ENCODE peak calls at places on chromosomes 11 and 22, in five cellular contexts. L is CD8-positive, alpha-beta memory T cell; X is pancreas; Q is GM23338; G is naive thymus-derived CD4-positive, alpha-beta T cell. E is an unnamed sample.
A peak's percentile ranks its signal among the peaks of the same experiment; 100 is the strongest.

GRCh38 chr11:63917685-63918523 is 940 bp upstream of the RCOR2 start:
- DNase-seq in G (peak; percentile 40), L (peak; percentile 67), X (peak; percentile 82), Q (peak; percentile 94), E (peak; percentile 60)

GRCh38 chr22:18091916-18092526 is 14.2 kb downstream of the PEX26 start:
- DNase-seq in L (peak; percentile 66), X (peak; percentile 80), G (no peak), Q (no peak), E (peak; percentile 77)

GRCh38 chr11:73632996-73633395 is 13.4 kb upstream of the PLEKHB1 start:
- DNase-seq in Q (no peak), X (no peak), G (no peak), L (no peak), E (no peak)

GRCh38 chr11:29448246-29448877 is 568.5 kb downstream of the KCNA4 start:
- DNase-seq in X (no peak), L (no peak), G (no peak), Q (peak; percentile 57), E (no peak)

GRCh38 chr22:47091241-47091691 is 328.8 kb downstream of the TBC1D22A start:
- DNase-seq in X (no peak), L (peak; percentile 66), Q (peak; percentile 41), G (peak; percentile 31), E (no peak)

GRCh38 chr22:32854351-32854804 is 52.9 kb downstream of the TIMP3 start:
- DNase-seq in Q (no peak), G (no peak), X (no peak), L (no peak), E (no peak)

GRCh38 chr22:48100685-48101417 is 1338.4 kb downstream of the TBC1D22A start:
- DNase-seq in L (no peak), Q (no peak), X (no peak), G (no peak), E (no peak)

GRCh38 chr22:28141614-28142013 is 222.6 kb upstream of the PITPNB start:
- DNase-seq in Q (no peak), X (no peak), G (no peak), L (no peak), E (no peak)

GRCh38 chr11:76159983-76160661 is 46.2 kb downstream of the WNT11 start:
- DNase-seq in G (no peak), Q (no peak), X (peak; percentile 61), L (peak; percentile 32), E (no peak)

GRCh38 chr11:7910389-7910788 is 20.7 kb downstream of the OR10A6 start:
- DNase-seq in G (no peak), Q (peak; percentile 23), L (no peak), X (no peak), E (no peak)

GRCh38 chr11:26947379-26947844 is 46.5 kb upstream of the FIBIN start:
- DNase-seq in G (no peak), Q (no peak), L (no peak), X (no peak), E (peak; percentile 77)
- H3K4me1 ChIP-seq in G (no peaks in the 10 kb centered on the region), Q (peaks cover 19% of the 10 kb centered on the region), L (no peaks in the 10 kb centered on the region), X (no peaks in the 10 kb centered on the region), E (peaks cover 9% of the 10 kb centered on the region)

DNA sequence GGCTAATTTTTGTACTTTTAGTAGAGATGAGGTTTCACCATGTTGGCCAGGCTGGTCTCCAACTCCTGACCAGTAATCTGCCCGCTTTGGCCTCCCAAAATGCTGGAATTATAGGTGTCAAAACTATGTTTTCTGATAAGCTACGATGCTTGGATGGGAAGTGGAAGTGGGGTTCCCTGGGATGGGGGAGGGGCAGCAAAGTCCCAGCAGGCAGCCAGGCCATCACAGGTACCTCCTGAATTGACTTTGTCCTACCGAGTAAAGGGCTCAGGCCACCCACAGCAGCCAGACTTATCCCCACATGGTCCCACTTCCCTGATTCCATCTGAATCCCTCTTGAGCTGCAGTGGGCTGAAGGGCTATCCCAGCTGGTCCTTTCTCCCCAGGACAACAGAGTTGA is 6.9 kb downstream of the FTH1 start:
- DNase-seq in L (no peak), X (no peak), Q (no peak), G (no peak), E (no peak)
- H3K4me1 ChIP-seq in L (peaks cover 28% of the 10 kb centered on the region), X (peaks cover 9% of the 10 kb centered on the region), Q (peaks cover 5% of the 10 kb centered on the region), G (peaks cover 29% of the 10 kb centered on the region), E (peaks cover 8% of the 10 kb centered on the region)

GRCh38 chr11:134235399-134235798 is 10.9 kb downstream of the VPS26B start:
- DNase-seq in L (no peak), G (no peak), Q (no peak), X (no peak), E (no peak)
- H3K4me1 ChIP-seq in L (peaks cover 20% of the 10 kb centered on the region), G (peaks cover 6% of the 10 kb centered on the region), Q (no peaks in the 10 kb centered on the region), X (no peaks in the 10 kb centered on the region), E (no peaks in the 10 kb centered on the region)

GRCh38 chr11:96096360-96096759 is 172.5 kb upstream of the MTMR2 start:
- DNase-seq in Q (no peak), L (no peak), G (no peak), X (no peak), E (no peak)

GRCh38 chr11:96098511-96099241 is 174.8 kb upstream of the MTMR2 start:
- DNase-seq in Q (no peak), G (no peak), L (no peak), X (no peak), E (no peak)

GRCh38 chr11:96101146-96101545 is 177.2 kb upstream of the MTMR2 start:
- DNase-seq in L (no peak), X (no peak), G (no peak), Q (no peak), E (no peak)

GRCh38 chr11:96095884-96096301 is 172.0 kb upstream of the MTMR2 start:
- DNase-seq in Q (no peak), L (no peak), X (no peak), G (no peak), E (no peak)

DNA sequence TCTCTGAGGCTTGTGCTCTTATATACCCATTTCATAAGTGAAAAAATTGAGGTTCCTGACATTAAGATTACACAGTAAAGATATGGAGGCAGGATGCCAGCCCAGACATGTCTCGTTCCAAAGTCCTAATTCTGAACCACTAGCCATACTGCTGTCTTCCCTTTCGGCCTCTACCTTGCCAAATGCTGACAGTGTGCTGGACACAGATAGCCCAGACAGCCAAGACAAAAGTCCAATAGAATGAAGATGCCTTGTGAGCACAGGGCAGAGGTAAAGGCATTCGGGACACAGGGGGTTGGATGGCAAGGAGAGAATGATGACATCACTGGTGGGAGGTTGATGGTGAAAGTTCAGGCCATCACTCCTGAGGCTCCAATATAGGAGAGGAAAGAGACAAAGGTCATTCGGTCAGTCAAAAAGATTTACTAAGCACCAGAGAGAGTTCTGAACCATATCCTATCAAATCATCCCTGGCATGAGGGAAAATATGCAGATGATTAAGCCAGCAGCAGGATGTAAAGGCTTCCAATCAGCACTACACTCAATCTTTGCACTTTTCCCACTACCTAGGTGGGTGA is 174.0 kb upstream of the MTMR2 start:
- DNase-seq in L (no peak), Q (no peak), G (no peak), X (no peak), E (no peak)
- H3K4me1 ChIP-seq in L (peaks cover 5% of the 10 kb centered on the region), Q (peaks cover 15% of the 10 kb centered on the region), G (no peaks in the 10 kb centered on the region), X (peaks cover 7% of the 10 kb centered on the region), E (peaks cover 9% of the 10 kb centered on the region)